ENCODE peak calls at places on chromosomes 16 and 17, in six cellular contexts. X, L, J, H, B and T are unnamed samples.

GRCh38 chr16:86578499-86579267 is at the start of gene FOXL1:
- DNase-seq in X (no peak), L (no peak), B (peak), J (peak), H (no peak), T (no peak)

GRCh38 chr17:17468217-17469010 is 8.4 kb upstream of the MED9 start:
- DNase-seq in H (no peak), B (no peak), J (no peak), L (no peak), X (no peak), T (no peak)

GRCh38 chr17:60802377-60802776 is 124.7 kb downstream of the BCAS3 start:
- DNase-seq in B (no peak), X (no peak), H (no peak), J (no peak), L (no peak), T (no peak)

GRCh38 chr16:89344314-89344828 is 126.9 kb downstream of the ZNF778 start:
- DNase-seq in X (no peak), H (no peak), L (no peak), B (no peak), J (no peak), T (no peak)

GRCh38 chr16:5502467-5502869 is 404.9 kb upstream of the EEF2KMT start:
- DNase-seq in X (peak), H (no peak), L (peak), J (no peak), B (no peak), T (no peak)

GRCh38 chr16:73949574-73950348 is 346.9 kb upstream of the PSMD7 start:
- DNase-seq in H (no peak), X (no peak), L (no peak), J (peak), B (peak), T (no peak)

GRCh38 chr16:11533588-11533987 is 53.1 kb downstream of the LITAF start:
- DNase-seq in B (no peak), J (no peak), H (no peak), X (no peak), L (no peak), T (no peak)

GRCh38 chr17:48261297-48261880 is 153.8 kb downstream of the SNX11 start:
- DNase-seq in H (peak), X (peak), L (peak), B (peak), J (no peak), T (no peak)

GRCh38 chr16:66619534-66620418 is 15.3 kb downstream of the CMTM3 start:
- DNase-seq in X (no peak), B (peak), L (no peak), H (no peak), J (peak), T (no peak)

GRCh38 chr17:69501591-69502468 is 87.3 kb downstream of the MAP2K6 start:
- DNase-seq in L (no peak), J (no peak), B (peak), H (no peak), X (peak), T (no peak)

GRCh38 chr17:42667088-42667951 is 8.2 kb downstream of the TUBG2 start:
- DNase-seq in B (peak), L (peak), X (no peak), H (no peak), J (no peak), T (no peak)

GRCh38 chr17:65170839-65171238 is 33.7 kb downstream of the RGS9 start:
- DNase-seq in X (no peak), J (no peak), L (peak), H (peak), B (no peak), T (no peak)

GRCh38 chr16:57374067-57374534 is 1.8 kb downstream of the CX3CL1 start:
- DNase-seq in B (no peak), H (no peak), L (no peak), J (no peak), X (no peak), T (peak)

GRCh38 chr16:23557779-23558330 is 328 bp downstream of the UBFD1 start:
- DNase-seq in H (peak), L (peak), X (peak), J (no peak), B (peak), T (no peak)